ENCODE peak calls at places on chromosome 14, in seven cellular contexts. One of them, this sample, is unnamed.

GRCh38 chr14:85316701-85317100 is 213.2 kb upstream of the FLRT2 start:
- DNase-seq in lung microvascular endothelial cell: no peak
- DNase-seq in NCI-H774: no peak
- DNase-seq in astrocyte: peak
- DNase-seq in NCI-H1092 treated with DMSO at 0.1 percent for 48 hours: no peak
- DNase-seq in D341Med: no peak
- DNase-seq in left cardiac atrium: no peak
- DNase-seq in this sample: no peak

GRCh38 chr14:104108570-104109060 is 23.1 kb downstream of the ASPG start:
- DNase-seq in lung microvascular endothelial cell: no peak
- DNase-seq in NCI-H774: no peak
- DNase-seq in astrocyte: no peak
- DNase-seq in NCI-H1092 treated with DMSO at 0.1 percent for 48 hours: no peak
- DNase-seq in D341Med: no peak
- DNase-seq in left cardiac atrium: peak
- DNase-seq in this sample: peak

GRCh38 chr14:76421662-76422061 is 45.7 kb downstream of the ESRRB start:
- DNase-seq in lung microvascular endothelial cell: no peak
- DNase-seq in NCI-H774: no peak
- DNase-seq in astrocyte: no peak
- DNase-seq in NCI-H1092 treated with DMSO at 0.1 percent for 48 hours: no peak
- DNase-seq in D341Med: no peak
- DNase-seq in left cardiac atrium: no peak
- DNase-seq in this sample: no peak

GRCh38 chr14:76647699-76648298 is 113.5 kb upstream of the VASH1 start:
- DNase-seq in lung microvascular endothelial cell: peak
- DNase-seq in NCI-H774: peak
- DNase-seq in astrocyte: peak
- DNase-seq in NCI-H1092 treated with DMSO at 0.1 percent for 48 hours: peak
- DNase-seq in D341Med: peak
- DNase-seq in left cardiac atrium: no peak
- DNase-seq in this sample: no peak

GRCh38 chr14:22822619-22823551 is 6.8 kb upstream of the MRPL52 start:
- DNase-seq in lung microvascular endothelial cell: peak
- DNase-seq in NCI-H774: no peak
- DNase-seq in astrocyte: peak
- DNase-seq in NCI-H1092 treated with DMSO at 0.1 percent for 48 hours: peak
- DNase-seq in D341Med: peak
- DNase-seq in left cardiac atrium: peak
- DNase-seq in this sample: no peak

GRCh38 chr14:96297000-96297399 is 41.0 kb downstream of the BDKRB1 start:
- DNase-seq in lung microvascular endothelial cell: peak
- DNase-seq in NCI-H774: no peak
- DNase-seq in astrocyte: no peak
- DNase-seq in NCI-H1092 treated with DMSO at 0.1 percent for 48 hours: peak
- DNase-seq in D341Med: no peak
- DNase-seq in left cardiac atrium: no peak
- DNase-seq in this sample: no peak

GRCh38 chr14:22887260-22887989 is 4.4 kb downstream of the REM2 start:
- DNase-seq in lung microvascular endothelial cell: no peak
- DNase-seq in NCI-H774: peak
- DNase-seq in astrocyte: peak
- DNase-seq in NCI-H1092 treated with DMSO at 0.1 percent for 48 hours: peak
- DNase-seq in D341Med: no peak
- DNase-seq in left cardiac atrium: no peak
- DNase-seq in this sample: no peak

GRCh38 chr14:23827100-23827892 is 126.3 kb upstream of the DHRS4 start:
- DNase-seq in lung microvascular endothelial cell: no peak
- DNase-seq in NCI-H774: no peak
- DNase-seq in astrocyte: no peak
- DNase-seq in NCI-H1092 treated with DMSO at 0.1 percent for 48 hours: no peak
- DNase-seq in D341Med: no peak
- DNase-seq in left cardiac atrium: no peak
- DNase-seq in this sample: no peak

GRCh38 chr14:34036319-34036761 is 85.5 kb upstream of the EGLN3 start:
- DNase-seq in lung microvascular endothelial cell: no peak
- DNase-seq in NCI-H774: no peak
- DNase-seq in astrocyte: no peak
- DNase-seq in NCI-H1092 treated with DMSO at 0.1 percent for 48 hours: no peak
- DNase-seq in D341Med: no peak
- DNase-seq in left cardiac atrium: no peak
- DNase-seq in this sample: no peak

GRCh38 chr14:51957950-51958349 is 31.4 kb upstream of the RTRAF start:
- DNase-seq in lung microvascular endothelial cell: peak
- DNase-seq in NCI-H774: no peak
- DNase-seq in astrocyte: peak
- DNase-seq in NCI-H1092 treated with DMSO at 0.1 percent for 48 hours: no peak
- DNase-seq in D341Med: no peak
- DNase-seq in left cardiac atrium: no peak
- DNase-seq in this sample: no peak

GRCh38 chr14:92248638-92249037 is 74.3 kb upstream of the SLC24A4 start:
- DNase-seq in lung microvascular endothelial cell: no peak
- DNase-seq in NCI-H774: no peak
- DNase-seq in astrocyte: no peak
- DNase-seq in NCI-H1092 treated with DMSO at 0.1 percent for 48 hours: no peak
- DNase-seq in D341Med: no peak
- DNase-seq in left cardiac atrium: no peak
- DNase-seq in this sample: no peak